ENCODE peak calls at places on chromosomes 3 and 15, in ten cellular contexts. K, J, G, R, X, B, T, Y, F and O are unnamed samples.
A peak's percentile ranks its signal among the peaks of the same experiment; 100 is the strongest.

GRCh38 chr3:141940204-141940776 is 63.8 kb downstream of the ATP1B3 start:
- DNase-seq in Y (peak; percentile 96), G (no peak), F (peak; percentile 84), R (no peak), X (peak; percentile 63), J (no peak), K (peak; percentile 77), B (peak; percentile 69), T (peak; percentile 40), O (no peak)

GRCh38 chr3:170563712-170564423 is 22.0 kb downstream of the SLC7A14 start:
- DNase-seq in F (peak; percentile 46), B (no peak), G (no peak), K (no peak), R (no peak), Y (no peak), X (no peak), J (no peak), T (no peak), O (no peak)

GRCh38 chr3:113698891-113699465 is 2.5 kb upstream of the USF3 start:
- DNase-seq in K (peak; percentile 75), F (no peak), J (peak; percentile 7), Y (peak; percentile 70), T (no peak), G (peak; percentile 45), X (no peak), R (no peak), B (no peak), O (no peak)

GRCh38 chr15:48422401-48422800 is 91.2 kb downstream of the DUT start:
- DNase-seq in X (no peak), T (no peak), F (no peak), Y (no peak), R (no peak), B (no peak), K (no peak), G (no peak), J (no peak), O (no peak)

GRCh38 chr3:128068156-128068620 is 16.0 kb downstream of the SEC61A1 start:
- DNase-seq in X (no peak), R (no peak), G (peak; percentile 58), Y (peak; percentile 35), B (no peak), J (peak; percentile 67), T (no peak), K (no peak), F (peak; percentile 39), O (no peak)

GRCh38 chr15:77840962-77841361 is 208.2 kb upstream of the LINGO1 start:
- DNase-seq in F (peak; percentile 57), T (no peak), K (peak; percentile 14), X (no peak), J (no peak), B (peak; percentile 18), R (no peak), Y (no peak), G (no peak), O (no peak)

GRCh38 chr3:177195242-177195940 is 1.9 kb downstream of the TBL1XR1 start:
- DNase-seq in G (no peak), X (no peak), Y (no peak), K (no peak), B (no peak), T (no peak), J (no peak), F (no peak), R (no peak), O (no peak)

GRCh38 chr3:177358968-177359600 is 161.8 kb upstream of the TBL1XR1 start:
- DNase-seq in F (no peak), G (peak; percentile 58), T (peak; percentile 49), Y (peak; percentile 91), J (peak; percentile 71), K (peak; percentile 83), B (no peak), X (peak; percentile 8), R (peak; percentile 20), O (no peak)

GRCh38 chr3:122458992-122459391 is 43.1 kb upstream of the WDR5B start:
- DNase-seq in K (no peak), F (peak; percentile 17), J (no peak), B (peak; percentile 28), Y (peak; percentile 27), T (no peak), R (no peak), X (no peak), G (no peak), O (no peak)

GRCh38 chr15:72197045-72197459 is 535 bp downstream of the GRAMD2A start:
- DNase-seq in R (no peak), K (no peak), F (no peak), B (no peak), G (no peak), T (no peak), J (no peak), X (no peak), Y (peak; percentile 28), O (no peak)